ENCODE peak calls at places on chromosome 18, in nine cellular contexts. C, S, W, P, A, Z, K, N and Y are unnamed samples.

GRCh38 chr18:48036641-48037421 is 106.4 kb upstream of the SMAD2 start:
- DNase-seq in C (no peak), S (no peak), W (no peak), P (no peak), A (no peak), Z (peak), K (no peak), N (no peak), Y (no peak)

GRCh38 chr18:59861963-59862819 is 37.6 kb upstream of the PMAIP1 start:
- DNase-seq in C (no peak), S (no peak), W (no peak), P (no peak), A (no peak), Z (peak), K (no peak), N (no peak), Y (no peak)

GRCh38 chr18:7946724-7947377 is 379.7 kb downstream of the PTPRM start:
- DNase-seq in C (no peak), S (peak), W (peak), P (no peak), A (no peak), Z (no peak), K (no peak), N (no peak), Y (peak)

GRCh38 chr18:46407471-46408166 is 249.4 kb downstream of the LOXHD1 start:
- DNase-seq in C (no peak), S (no peak), W (peak), P (no peak), A (no peak), Z (no peak), K (no peak), N (no peak), Y (peak)

GRCh38 chr18:76209597-76209996 is 285.4 kb downstream of the ZNF516 start:
- DNase-seq in C (no peak), S (no peak), W (peak), P (no peak), A (no peak), Z (no peak), K (no peak), N (no peak), Y (peak)

GRCh38 chr18:79584491-79585394 is 94.9 kb upstream of the CTDP1 start:
- DNase-seq in C (peak), S (no peak), W (no peak), P (no peak), A (no peak), Z (no peak), K (no peak), N (no peak), Y (no peak)

GRCh38 chr18:74775239-74775638 is 177.6 kb downstream of the ZNF407 start:
- DNase-seq in C (no peak), S (no peak), W (peak), P (no peak), A (no peak), Z (no peak), K (no peak), N (no peak), Y (peak)

GRCh38 chr18:69233465-69234054 is 167.1 kb upstream of the DOK6 start:
- DNase-seq in C (no peak), S (no peak), W (no peak), P (no peak), A (no peak), Z (no peak), K (no peak), N (no peak), Y (peak)

GRCh38 chr18:8818982-8819381 is 113.6 kb downstream of the MTCL1 start:
- DNase-seq in C (no peak), S (no peak), W (no peak), P (no peak), A (no peak), Z (no peak), K (no peak), N (no peak), Y (no peak)

GRCh38 chr18:46625069-46625468 is 32.0 kb downstream of the LOXHD1 start:
- DNase-seq in C (no peak), S (no peak), W (no peak), P (no peak), A (no peak), Z (no peak), K (no peak), N (no peak), Y (no peak)

GRCh38 chr18:12290086-12290485 is 18.0 kb upstream of the TUBB6 start:
- DNase-seq in C (peak), S (no peak), W (no peak), P (no peak), A (no peak), Z (no peak), K (no peak), N (no peak), Y (no peak)

GRCh38 chr18:49135871-49136270 is 185.1 kb upstream of the SMAD7 start:
- DNase-seq in C (no peak), S (no peak), W (peak), P (no peak), A (no peak), Z (no peak), K (no peak), N (no peak), Y (peak)

GRCh38 chr18:35376393-35376741 is 770 bp downstream of the ZNF396 start:
- DNase-seq in C (peak), S (no peak), W (no peak), P (peak), A (no peak), Z (no peak), K (peak), N (no peak), Y (no peak)

GRCh38 chr18:68839701-68840100 is 41.8 kb downstream of the CCDC102B start:
- DNase-seq in C (no peak), S (no peak), W (no peak), P (no peak), A (no peak), Z (no peak), K (no peak), N (no peak), Y (peak)

GRCh38 chr18:61502472-61502871 is 169.2 kb downstream of the CDH20 start:
- DNase-seq in C (no peak), S (peak), W (peak), P (no peak), A (no peak), Z (peak), K (peak), N (peak), Y (peak)

GRCh38 chr18:12271376-12272235 is 17.4 kb downstream of the CIDEA start:
- DNase-seq in C (peak), S (peak), W (peak), P (peak), A (peak), Z (peak), K (peak), N (no peak), Y (peak)

GRCh38 chr18:53603281-53603680 is 621.2 kb downstream of the MBD2 start:
- DNase-seq in C (no peak), S (no peak), W (no peak), P (no peak), A (no peak), Z (no peak), K (no peak), N (no peak), Y (no peak)

GRCh38 chr18:24989760-24990547 is 362.0 kb downstream of the ZNF521 start:
- DNase-seq in C (no peak), S (no peak), W (no peak), P (no peak), A (no peak), Z (peak), K (no peak), N (no peak), Y (no peak)

GRCh38 chr18:43662657-43663056 is 385.4 kb upstream of the SYT4 start:
- DNase-seq in C (no peak), S (no peak), W (peak), P (no peak), A (no peak), Z (no peak), K (no peak), N (no peak), Y (peak)

GRCh38 chr18:28777756-28778155 is 600.8 kb upstream of the CDH2 start:
- DNase-seq in C (no peak), S (no peak), W (no peak), P (no peak), A (no peak), Z (no peak), K (no peak), N (no peak), Y (no peak)

GRCh38 chr18:21071071-21071470 is 40.5 kb downstream of the ROCK1 start:
- DNase-seq in C (no peak), S (no peak), W (no peak), P (no peak), A (no peak), Z (no peak), K (no peak), N (no peak), Y (no peak)

GRCh38 chr18:63439334-63439733 is 17.1 kb upstream of the VPS4B start:
- DNase-seq in C (no peak), S (peak), W (peak), P (no peak), A (peak), Z (peak), K (peak), N (no peak), Y (peak)

GRCh38 chr18:62331581-62332436 is 6.7 kb downstream of the TNFRSF11A start:
- DNase-seq in C (peak), S (no peak), W (no peak), P (peak), A (no peak), Z (no peak), K (no peak), N (no peak), Y (peak)

GRCh38 chr18:27948981-27949380 is 227.9 kb downstream of the CDH2 start:
- DNase-seq in C (no peak), S (no peak), W (no peak), P (no peak), A (no peak), Z (no peak), K (no peak), N (no peak), Y (peak)

GRCh38 chr18:74861154-74861553 is 263.5 kb downstream of the ZNF407 start:
- DNase-seq in C (no peak), S (no peak), W (no peak), P (no peak), A (no peak), Z (no peak), K (peak), N (no peak), Y (peak)

GRCh38 chr18:72566327-72566726 is 22.2 kb upstream of the CBLN2 start:
- DNase-seq in C (no peak), S (no peak), W (no peak), P (no peak), A (no peak), Z (no peak), K (no peak), N (no peak), Y (no peak)

GRCh38 chr18:46042571-46043123 is 29.4 kb downstream of the PSTPIP2 start:
- DNase-seq in C (no peak), S (no peak), W (peak), P (no peak), A (no peak), Z (no peak), K (no peak), N (no peak), Y (peak)

GRCh38 chr18:44557626-44558151 is 123.0 kb upstream of the SETBP1 start:
- DNase-seq in C (no peak), S (no peak), W (no peak), P (no peak), A (no peak), Z (no peak), K (no peak), N (no peak), Y (no peak)

GRCh38 chr18:42196651-42197050 is 241.6 kb downstream of the PIK3C3 start:
- DNase-seq in C (no peak), S (no peak), W (no peak), P (no peak), A (no peak), Z (no peak), K (no peak), N (no peak), Y (peak)

GRCh38 chr18:77087391-77088141 is 45.0 kb downstream of the MBP start:
- DNase-seq in C (peak), S (no peak), W (peak), P (peak), A (no peak), Z (no peak), K (no peak), N (no peak), Y (peak)

GRCh38 chr18:46868171-46868921 is 49.0 kb downstream of the PIAS2 start:
- DNase-seq in C (no peak), S (no peak), W (no peak), P (no peak), A (no peak), Z (no peak), K (no peak), N (no peak), Y (no peak)

GRCh38 chr18:39841133-39842041 is 2113.6 kb upstream of the PIK3C3 start:
- DNase-seq in C (peak), S (peak), W (peak), P (peak), A (no peak), Z (peak), K (no peak), N (peak), Y (peak)